ENCODE peak calls at places on chromosome 21, in ten cellular contexts. One of them, this sample, is unnamed.
A peak's percentile ranks its signal among the peaks of the same experiment; 100 is the strongest.

GRCh38 chr21:41743321-41744027 is 23.4 kb downstream of the RIPK4 start:
- DNase-seq in GM19239: no peak
- DNase-seq in GM10248: no peak
- DNase-seq in stimulated activated naive CD8-positive, alpha-beta T cell treated with anti-CD3 and anti-CD28 coated beads, Interleukin-15, Interleukin-2, amounts not matched to agents 100 U/mL and 50 U/mL, for 24 hours: no peak
- DNase-seq in stromal cell of bone marrow: no peak
- DNase-seq in ACHN: no peak
- DNase-seq in A549: no peak
- DNase-seq in stimulated activated CD8-positive, alpha-beta memory T cell treated with anti-CD3 and anti-CD28 coated beads, Interleukin-7, amount 100 ng/mL, for 1 hour: no peak
- DNase-seq in fibroblast of villous mesenchyme: no peak
- DNase-seq in fibroblast of the aortic adventitia: no peak
- DNase-seq in this sample: no peak

GRCh38 chr21:35573472-35574389 is 486.6 kb downstream of the SETD4 start:
- DNase-seq in GM19239: no peak
- DNase-seq in GM10248: no peak
- DNase-seq in stimulated activated naive CD8-positive, alpha-beta T cell treated with anti-CD3 and anti-CD28 coated beads, Interleukin-15, Interleukin-2, amounts not matched to agents 100 U/mL and 50 U/mL, for 24 hours: no peak
- DNase-seq in stromal cell of bone marrow: no peak
- DNase-seq in ACHN: no peak
- DNase-seq in A549: no peak
- DNase-seq in stimulated activated CD8-positive, alpha-beta memory T cell treated with anti-CD3 and anti-CD28 coated beads, Interleukin-7, amount 100 ng/mL, for 1 hour: no peak
- DNase-seq in fibroblast of villous mesenchyme: peak; percentile 79
- DNase-seq in fibroblast of the aortic adventitia: peak; percentile 73
- DNase-seq in this sample: no peak

GRCh38 chr21:27164208-27165172 is 197.6 kb upstream of the ADAMTS5 start:
- DNase-seq in GM19239: no peak
- DNase-seq in GM10248: no peak
- DNase-seq in stimulated activated naive CD8-positive, alpha-beta T cell treated with anti-CD3 and anti-CD28 coated beads, Interleukin-15, Interleukin-2, amounts not matched to agents 100 U/mL and 50 U/mL, for 24 hours: no peak
- DNase-seq in stromal cell of bone marrow: no peak
- DNase-seq in ACHN: no peak
- DNase-seq in A549: no peak
- DNase-seq in stimulated activated CD8-positive, alpha-beta memory T cell treated with anti-CD3 and anti-CD28 coated beads, Interleukin-7, amount 100 ng/mL, for 1 hour: no peak
- DNase-seq in fibroblast of villous mesenchyme: no peak
- DNase-seq in fibroblast of the aortic adventitia: peak; percentile 8
- DNase-seq in this sample: no peak

GRCh38 chr21:35046880-35047229 is 2.2 kb downstream of the RUNX1 start:
- DNase-seq in GM19239: no peak
- DNase-seq in GM10248: no peak
- DNase-seq in stimulated activated naive CD8-positive, alpha-beta T cell treated with anti-CD3 and anti-CD28 coated beads, Interleukin-15, Interleukin-2, amounts not matched to agents 100 U/mL and 50 U/mL, for 24 hours: no peak
- DNase-seq in stromal cell of bone marrow: no peak
- DNase-seq in ACHN: peak; percentile 38
- DNase-seq in A549: no peak
- DNase-seq in stimulated activated CD8-positive, alpha-beta memory T cell treated with anti-CD3 and anti-CD28 coated beads, Interleukin-7, amount 100 ng/mL, for 1 hour: no peak
- DNase-seq in fibroblast of villous mesenchyme: no peak
- DNase-seq in fibroblast of the aortic adventitia: no peak
- DNase-seq in this sample: no peak

GRCh38 chr21:29267666-29268065 is 31.1 kb upstream of the BACH1 start:
- DNase-seq in GM19239: no peak
- DNase-seq in GM10248: no peak
- DNase-seq in stimulated activated naive CD8-positive, alpha-beta T cell treated with anti-CD3 and anti-CD28 coated beads, Interleukin-15, Interleukin-2, amounts not matched to agents 100 U/mL and 50 U/mL, for 24 hours: no peak
- DNase-seq in stromal cell of bone marrow: no peak
- DNase-seq in ACHN: no peak
- DNase-seq in A549: no peak
- DNase-seq in stimulated activated CD8-positive, alpha-beta memory T cell treated with anti-CD3 and anti-CD28 coated beads, Interleukin-7, amount 100 ng/mL, for 1 hour: no peak
- DNase-seq in fibroblast of villous mesenchyme: no peak
- DNase-seq in fibroblast of the aortic adventitia: no peak
- DNase-seq in this sample: no peak

GRCh38 chr21:22345624-22346023 is 1347.4 kb downstream of the NCAM2 start:
- DNase-seq in GM19239: no peak
- DNase-seq in GM10248: no peak
- DNase-seq in stimulated activated naive CD8-positive, alpha-beta T cell treated with anti-CD3 and anti-CD28 coated beads, Interleukin-15, Interleukin-2, amounts not matched to agents 100 U/mL and 50 U/mL, for 24 hours: no peak
- DNase-seq in stromal cell of bone marrow: no peak
- DNase-seq in ACHN: no peak
- DNase-seq in A549: no peak
- DNase-seq in stimulated activated CD8-positive, alpha-beta memory T cell treated with anti-CD3 and anti-CD28 coated beads, Interleukin-7, amount 100 ng/mL, for 1 hour: no peak
- DNase-seq in fibroblast of villous mesenchyme: no peak
- DNase-seq in fibroblast of the aortic adventitia: no peak
- DNase-seq in this sample: no peak

GRCh38 chr21:32203877-32204480 is 74.9 kb downstream of the MIS18A start:
- DNase-seq in GM19239: no peak
- DNase-seq in GM10248: no peak
- DNase-seq in stimulated activated naive CD8-positive, alpha-beta T cell treated with anti-CD3 and anti-CD28 coated beads, Interleukin-15, Interleukin-2, amounts not matched to agents 100 U/mL and 50 U/mL, for 24 hours: no peak
- DNase-seq in stromal cell of bone marrow: no peak
- DNase-seq in ACHN: no peak
- DNase-seq in A549: no peak
- DNase-seq in stimulated activated CD8-positive, alpha-beta memory T cell treated with anti-CD3 and anti-CD28 coated beads, Interleukin-7, amount 100 ng/mL, for 1 hour: no peak
- DNase-seq in fibroblast of villous mesenchyme: no peak
- DNase-seq in fibroblast of the aortic adventitia: no peak
- DNase-seq in this sample: no peak

GRCh38 chr21:41698071-41698470 is 68.8 kb downstream of the RIPK4 start:
- DNase-seq in GM19239: no peak
- DNase-seq in GM10248: no peak
- DNase-seq in stimulated activated naive CD8-positive, alpha-beta T cell treated with anti-CD3 and anti-CD28 coated beads, Interleukin-15, Interleukin-2, amounts not matched to agents 100 U/mL and 50 U/mL, for 24 hours: no peak
- DNase-seq in stromal cell of bone marrow: no peak
- DNase-seq in ACHN: no peak
- DNase-seq in A549: no peak
- DNase-seq in stimulated activated CD8-positive, alpha-beta memory T cell treated with anti-CD3 and anti-CD28 coated beads, Interleukin-7, amount 100 ng/mL, for 1 hour: no peak
- DNase-seq in fibroblast of villous mesenchyme: no peak
- DNase-seq in fibroblast of the aortic adventitia: no peak
- DNase-seq in this sample: no peak

GRCh38 chr21:15051652-15052554 is 12.9 kb downstream of the NRIP1 start:
- DNase-seq in GM19239: no peak
- DNase-seq in GM10248: peak; percentile 31
- DNase-seq in stimulated activated naive CD8-positive, alpha-beta T cell treated with anti-CD3 and anti-CD28 coated beads, Interleukin-15, Interleukin-2, amounts not matched to agents 100 U/mL and 50 U/mL, for 24 hours: no peak
- DNase-seq in stromal cell of bone marrow: no peak
- DNase-seq in ACHN: peak; percentile 67
- DNase-seq in A549: peak; percentile 26
- DNase-seq in stimulated activated CD8-positive, alpha-beta memory T cell treated with anti-CD3 and anti-CD28 coated beads, Interleukin-7, amount 100 ng/mL, for 1 hour: no peak
- DNase-seq in fibroblast of villous mesenchyme: peak; percentile 78
- DNase-seq in fibroblast of the aortic adventitia: no peak
- DNase-seq in this sample: no peak

GRCh38 chr21:34812510-34813265 is 143.9 kb downstream of the CLIC6 start:
- DNase-seq in GM19239: no peak
- DNase-seq in GM10248: no peak
- DNase-seq in stimulated activated naive CD8-positive, alpha-beta T cell treated with anti-CD3 and anti-CD28 coated beads, Interleukin-15, Interleukin-2, amounts not matched to agents 100 U/mL and 50 U/mL, for 24 hours: no peak
- DNase-seq in stromal cell of bone marrow: peak; percentile 81
- DNase-seq in ACHN: no peak
- DNase-seq in A549: peak; percentile 74
- DNase-seq in stimulated activated CD8-positive, alpha-beta memory T cell treated with anti-CD3 and anti-CD28 coated beads, Interleukin-7, amount 100 ng/mL, for 1 hour: no peak
- DNase-seq in fibroblast of villous mesenchyme: peak; percentile 94
- DNase-seq in fibroblast of the aortic adventitia: peak; percentile 92
- DNase-seq in this sample: no peak

GRCh38 chr21:44392185-44392584 is 38.8 kb downstream of the TRPM2 start:
- DNase-seq in GM19239: no peak
- DNase-seq in GM10248: no peak
- DNase-seq in stimulated activated naive CD8-positive, alpha-beta T cell treated with anti-CD3 and anti-CD28 coated beads, Interleukin-15, Interleukin-2, amounts not matched to agents 100 U/mL and 50 U/mL, for 24 hours: no peak
- DNase-seq in stromal cell of bone marrow: no peak
- DNase-seq in ACHN: no peak
- DNase-seq in A549: no peak
- DNase-seq in stimulated activated CD8-positive, alpha-beta memory T cell treated with anti-CD3 and anti-CD28 coated beads, Interleukin-7, amount 100 ng/mL, for 1 hour: no peak
- DNase-seq in fibroblast of villous mesenchyme: no peak
- DNase-seq in fibroblast of the aortic adventitia: no peak
- DNase-seq in this sample: no peak

GRCh38 chr21:42532466-42533181 is 19.0 kb downstream of the SLC37A1 start:
- DNase-seq in GM19239: no peak
- DNase-seq in GM10248: no peak
- DNase-seq in stimulated activated naive CD8-positive, alpha-beta T cell treated with anti-CD3 and anti-CD28 coated beads, Interleukin-15, Interleukin-2, amounts not matched to agents 100 U/mL and 50 U/mL, for 24 hours: no peak
- DNase-seq in stromal cell of bone marrow: no peak
- DNase-seq in ACHN: no peak
- DNase-seq in A549: no peak
- DNase-seq in stimulated activated CD8-positive, alpha-beta memory T cell treated with anti-CD3 and anti-CD28 coated beads, Interleukin-7, amount 100 ng/mL, for 1 hour: no peak
- DNase-seq in fibroblast of villous mesenchyme: peak; percentile 36
- DNase-seq in fibroblast of the aortic adventitia: no peak
- DNase-seq in this sample: no peak

GRCh38 chr21:35885942-35886541 is 174.3 kb downstream of the SETD4 start:
- DNase-seq in GM19239: no peak
- DNase-seq in GM10248: no peak
- DNase-seq in stimulated activated naive CD8-positive, alpha-beta T cell treated with anti-CD3 and anti-CD28 coated beads, Interleukin-15, Interleukin-2, amounts not matched to agents 100 U/mL and 50 U/mL, for 24 hours: no peak
- DNase-seq in stromal cell of bone marrow: no peak
- DNase-seq in ACHN: no peak
- DNase-seq in A549: no peak
- DNase-seq in stimulated activated CD8-positive, alpha-beta memory T cell treated with anti-CD3 and anti-CD28 coated beads, Interleukin-7, amount 100 ng/mL, for 1 hour: no peak
- DNase-seq in fibroblast of villous mesenchyme: no peak
- DNase-seq in fibroblast of the aortic adventitia: no peak
- DNase-seq in this sample: no peak

GRCh38 chr21:17725339-17725738 is 93.8 kb downstream of the C21orf91 start:
- DNase-seq in GM19239: no peak
- DNase-seq in GM10248: no peak
- DNase-seq in stimulated activated naive CD8-positive, alpha-beta T cell treated with anti-CD3 and anti-CD28 coated beads, Interleukin-15, Interleukin-2, amounts not matched to agents 100 U/mL and 50 U/mL, for 24 hours: no peak
- DNase-seq in stromal cell of bone marrow: no peak
- DNase-seq in ACHN: no peak
- DNase-seq in A549: no peak
- DNase-seq in stimulated activated CD8-positive, alpha-beta memory T cell treated with anti-CD3 and anti-CD28 coated beads, Interleukin-7, amount 100 ng/mL, for 1 hour: no peak
- DNase-seq in fibroblast of villous mesenchyme: no peak
- DNase-seq in fibroblast of the aortic adventitia: no peak
- DNase-seq in this sample: no peak

GRCh38 chr21:44496196-44496899 is 41.0 kb downstream of the LRRC3 start:
- DNase-seq in GM19239: no peak
- DNase-seq in GM10248: no peak
- DNase-seq in stimulated activated naive CD8-positive, alpha-beta T cell treated with anti-CD3 and anti-CD28 coated beads, Interleukin-15, Interleukin-2, amounts not matched to agents 100 U/mL and 50 U/mL, for 24 hours: no peak
- DNase-seq in stromal cell of bone marrow: no peak
- DNase-seq in ACHN: no peak
- DNase-seq in A549: no peak
- DNase-seq in stimulated activated CD8-positive, alpha-beta memory T cell treated with anti-CD3 and anti-CD28 coated beads, Interleukin-7, amount 100 ng/mL, for 1 hour: no peak
- DNase-seq in fibroblast of villous mesenchyme: no peak
- DNase-seq in fibroblast of the aortic adventitia: no peak
- DNase-seq in this sample: no peak

This sample was measured in prostate gland.